ENCODE peak calls at places on chromosomes 12 and 14, in nine cellular contexts. U is upper lobe of right lung; P is glutamatergic neuron; I is CD8-positive, alpha-beta T cell; A is nephron progenitor cell; R is activated B cell treated with CpG ODN at 0.5 μM for 24 hours; J is colonic mucosa; Y is cardiac fibroblast; D is neural progenitor cell. X is an unnamed sample.

GRCh38 chr14:69953266-69953905 is 74.2 kb downstream of the SMOC1 start:
- DNase-seq in U (no peak), P (no peak), I (no peak), A (no peak), R (no peak), J (no peak), Y (no peak), D (no peak), X (no peak)

GRCh38 chr12:78929075-78929418 is 64.5 kb downstream of the SYT1 start:
- DNase-seq in U (no peak), P (no peak), I (no peak), A (no peak), R (no peak), J (no peak), Y (no peak), D (no peak), X (no peak)

GRCh38 chr14:101948666-101949205 is 15.6 kb upstream of the DYNC1H1 start:
- DNase-seq in U (no peak), P (peak), I (no peak), A (peak), R (no peak), J (no peak), Y (no peak), D (peak), X (no peak)

GRCh38 chr14:96821501-96821900 is 24.3 kb downstream of the VRK1 start:
- DNase-seq in U (no peak), P (no peak), I (no peak), A (no peak), R (no peak), J (no peak), Y (no peak), D (no peak), X (no peak)

GRCh38 chr12:89288959-89289358 is 63.3 kb downstream of the DUSP6 start:
- DNase-seq in U (no peak), P (no peak), I (no peak), A (no peak), R (no peak), J (no peak), Y (peak), D (no peak), X (no peak)

GRCh38 chr12:97701901-97702300 is 239.3 kb downstream of the RMST start:
- DNase-seq in U (no peak), P (no peak), I (no peak), A (no peak), R (no peak), J (no peak), Y (no peak), D (no peak), X (no peak)

GRCh38 chr12:24947541-24948451 is 1.1 kb downstream of the BCAT1 start:
- DNase-seq in U (no peak), P (no peak), I (no peak), A (no peak), R (no peak), J (no peak), Y (peak), D (peak), X (no peak)

GRCh38 chr14:96090441-96091148 is 51.4 kb downstream of the C14orf132 start:
- DNase-seq in U (no peak), P (peak), I (no peak), A (peak), R (no peak), J (peak), Y (peak), D (no peak), X (no peak)

GRCh38 chr12:88934163-88934747 is 354.0 kb upstream of the KITLG start:
- DNase-seq in U (no peak), P (no peak), I (no peak), A (no peak), R (no peak), J (no peak), Y (peak), D (no peak), X (no peak)

GRCh38 chr14:52885230-52885629 is 65.6 kb downstream of the FERMT2 start:
- DNase-seq in U (no peak), P (no peak), I (no peak), A (no peak), R (no peak), J (no peak), Y (peak), D (no peak), X (no peak)

GRCh38 chr14:69685716-69686115 is 74.3 kb downstream of the SUSD6 start:
- DNase-seq in U (peak), P (no peak), I (no peak), A (no peak), R (no peak), J (no peak), Y (peak), D (no peak), X (no peak)

GRCh38 chr14:102945346-102946130 is 23.1 kb downstream of the AMN start:
- DNase-seq in U (no peak), P (no peak), I (no peak), A (no peak), R (no peak), J (no peak), Y (no peak), D (no peak), X (no peak)

GRCh38 chr12:26847431-26847830 is 14.4 kb upstream of the ITPR2 start:
- DNase-seq in U (no peak), P (no peak), I (no peak), A (no peak), R (no peak), J (no peak), Y (no peak), D (no peak), X (no peak)

GRCh38 chr12:26846419-26846818 is 13.4 kb upstream of the ITPR2 start:
- DNase-seq in U (no peak), P (no peak), I (no peak), A (no peak), R (no peak), J (no peak), Y (no peak), D (no peak), X (no peak)

GRCh38 chr12:26845984-26846383 is 13.0 kb upstream of the ITPR2 start:
- DNase-seq in U (no peak), P (no peak), I (no peak), A (no peak), R (no peak), J (no peak), Y (peak), D (no peak), X (no peak)

GRCh38 chr12:26845057-26845666 is 12.2 kb upstream of the ITPR2 start:
- DNase-seq in U (peak), P (peak), I (no peak), A (peak), R (no peak), J (peak), Y (peak), D (peak), X (no peak)

DNA sequence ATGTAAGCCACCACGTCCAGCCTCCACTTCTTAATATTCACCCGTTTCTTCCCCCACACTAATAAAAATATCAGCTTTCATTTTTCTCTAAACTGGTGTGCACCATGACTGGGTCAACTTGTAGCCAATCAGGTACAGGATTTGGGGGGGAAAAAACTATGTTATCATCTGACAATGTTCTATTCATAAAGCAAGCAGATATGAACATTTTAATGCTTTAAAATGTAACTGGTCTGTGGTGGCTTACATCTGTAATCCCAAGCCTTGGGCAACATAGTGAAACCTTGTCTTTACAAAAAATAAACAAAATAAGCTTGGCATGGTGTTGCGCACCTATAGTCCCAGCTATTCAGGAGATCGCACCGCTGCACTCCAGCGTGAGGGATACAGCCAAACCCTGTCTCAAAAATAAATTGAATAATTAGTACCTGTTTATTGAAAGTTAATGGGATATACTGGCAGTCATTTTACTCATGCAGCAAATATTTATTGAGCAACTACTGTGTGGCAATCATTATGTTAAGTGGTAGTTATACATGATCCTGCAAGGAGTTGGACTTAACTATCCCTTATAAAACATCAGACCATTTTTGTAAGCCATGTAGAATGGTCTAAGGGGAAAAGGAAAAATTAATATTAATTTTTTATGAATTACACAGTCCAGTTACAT is 15.3 kb upstream of the ITPR2 start:
- DNase-seq in U (no peak), P (no peak), I (no peak), A (no peak), R (no peak), J (no peak), Y (peak), D (no peak), X (no peak)
- TF ChIP-seq CTCF in U (no peak), P (no peak), I (no peak), A (no peak), R (no peak), J (no peak), Y (no peak), D (no peak), X (no peak)

GRCh38 chr12:119020377-119021360 is 39.3 kb downstream of the SRRM4 start:
- DNase-seq in U (peak), P (peak), I (no peak), A (peak), R (no peak), J (peak), Y (no peak), D (peak), X (no peak)
- TF ChIP-seq CTCF in U (peak), P (peak), I (no peak), A (peak), R (no peak), J (peak), Y (peak), D (peak), X (no peak)

GRCh38 chr12:4355843-4356327 is 23.6 kb downstream of the FGF23 start:
- DNase-seq in U (no peak), P (peak), I (peak), A (peak), R (no peak), J (peak), Y (peak), D (peak), X (no peak)
- TF ChIP-seq CTCF in U (peak), P (peak), I (peak), A (peak), R (no peak), J (peak), Y (peak), D (peak), X (no peak)

GRCh38 chr12:106425061-106425706 is 67.6 kb downstream of the POLR3B start:
- DNase-seq in U (no peak), P (no peak), I (no peak), A (no peak), R (no peak), J (no peak), Y (no peak), D (peak), X (no peak)

GRCh38 chr12:106418970-106419369 is 61.4 kb downstream of the POLR3B start:
- DNase-seq in U (no peak), P (no peak), I (no peak), A (no peak), R (no peak), J (no peak), Y (no peak), D (no peak), X (no peak)

GRCh38 chr12:106417926-106418910 is 60.7 kb downstream of the POLR3B start:
- DNase-seq in U (no peak), P (no peak), I (no peak), A (no peak), R (no peak), J (no peak), Y (peak), D (no peak), X (no peak)

GRCh38 chr12:106427917-106428316 is 70.4 kb downstream of the POLR3B start:
- DNase-seq in U (no peak), P (no peak), I (no peak), A (no peak), R (no peak), J (no peak), Y (no peak), D (no peak), X (no peak)

DNA sequence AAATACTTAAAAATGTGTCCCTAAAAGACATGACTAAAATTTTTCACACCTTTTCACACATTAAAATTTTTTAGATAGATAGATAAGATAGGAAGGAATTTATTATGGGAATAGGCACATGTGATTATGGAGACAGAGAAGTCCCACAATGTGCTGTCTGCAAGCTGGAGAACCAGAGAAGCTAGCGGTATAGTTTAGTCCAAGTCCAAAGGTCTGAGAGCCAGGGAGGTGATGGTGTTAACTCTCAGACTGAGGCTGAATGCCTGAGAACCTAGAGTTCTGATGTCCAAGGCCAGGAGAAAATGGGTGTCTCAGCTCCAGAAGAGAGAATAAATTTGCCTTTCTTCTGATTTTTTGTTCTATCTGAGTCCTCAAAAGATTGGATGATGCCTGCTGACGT is 65.7 kb downstream of the POLR3B start:
- DNase-seq in U (no peak), P (no peak), I (no peak), A (no peak), R (no peak), J (no peak), Y (no peak), D (no peak), X (no peak)
- TF ChIP-seq CTCF in U (no peak), P (no peak), I (no peak), A (no peak), R (no peak), J (no peak), Y (no peak), D (no peak), X (no peak)

GRCh38 chr12:16277585-16277984 is at the start of gene SLC15A5:
- DNase-seq in U (no peak), P (no peak), I (no peak), A (no peak), R (no peak), J (no peak), Y (no peak), D (no peak), X (no peak)
- TF ChIP-seq CTCF in U (no peak), P (no peak), I (no peak), A (no peak), R (no peak), J (no peak), Y (no peak), D (no peak), X (no peak)